ENCODE peak calls at places on chromosomes 13 and 19, in four cellular contexts. U is ascending aorta, H is brain microvascular endothelial cell, X is colonic mucosa. N is an unnamed sample.

GRCh38 chr19:12937243-12938053 is 961 bp upstream of the CALR start:
- DNase-seq in U (no peak), H (peak; percentile 25), X (peak; percentile 66), N (no peak)

GRCh38 chr13:77028202-77028601 is 1.2 kb upstream of the FBXL3 start:
- DNase-seq in U (peak; percentile 70), H (peak; percentile 44), X (no peak), N (peak; percentile 53)

GRCh38 chr13:102017248-102017647 is 384.6 kb downstream of the FGF14 start:
- DNase-seq in U (no peak), H (no peak), X (no peak), N (peak; percentile 34)

GRCh38 chr19:50536662-50537305 is 23.1 kb upstream of the ASPDH start:
- DNase-seq in U (no peak), H (no peak), X (no peak), N (no peak)

GRCh38 chr13:101157261-101157660 is 259.0 kb downstream of the NALCN start:
- DNase-seq in U (no peak), H (no peak), X (no peak), N (no peak)

GRCh38 chr13:69107436-69107835 is 1000.2 kb upstream of the ATXN8OS start:
- DNase-seq in U (no peak), H (no peak), X (no peak), N (no peak)

GRCh38 chr19:15508035-15508710 is at the start of gene CYP4F22:
- DNase-seq in U (no peak), H (no peak), X (no peak), N (no peak)

GRCh38 chr19:38557205-38557799 is 60.5 kb downstream of the MAP4K1 start:
- DNase-seq in U (no peak), H (no peak), X (peak; percentile 44), N (no peak)

GRCh38 chr13:37475966-37476365 is 122.6 kb downstream of the POSTN start:
- DNase-seq in U (no peak), H (peak; percentile 65), X (no peak), N (peak; percentile 69)

GRCh38 chr19:43699506-43700367 is 16.1 kb upstream of the IRGC start:
- DNase-seq in U (no peak), H (peak; percentile 11), X (peak; percentile 51), N (peak; percentile 34)

GRCh38 chr19:4375620-4376228 is 24.6 kb downstream of the SH3GL1 start:
- DNase-seq in U (peak; percentile 82), H (peak; percentile 59), X (no peak), N (peak; percentile 67)
- TF ChIP-seq CTCF in U (peak; percentile 49), H (peak; percentile 75), X (peak; percentile 14), N (peak; percentile 60)

DNA sequence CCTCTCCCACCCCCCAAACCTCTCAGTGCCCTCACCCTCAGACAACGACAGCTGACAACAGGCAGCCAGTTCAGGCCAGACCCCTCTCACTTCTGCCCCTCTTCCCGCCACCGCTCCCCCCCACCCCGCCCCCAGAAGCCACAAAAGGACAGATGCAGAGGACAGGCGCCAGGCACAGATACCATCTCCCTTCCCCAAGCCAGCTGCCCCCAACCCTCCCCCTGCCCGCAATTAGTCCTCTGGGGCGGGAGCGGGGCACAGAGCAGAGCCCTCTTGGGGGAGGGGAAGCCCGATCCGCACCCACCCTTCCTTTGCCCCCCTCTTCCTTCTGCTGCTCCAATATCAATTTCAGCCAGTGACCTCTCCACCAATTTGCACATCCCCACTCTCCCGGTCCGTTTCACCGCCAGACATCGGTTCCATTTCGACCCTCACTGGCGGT is 585 bp upstream of the SHD start:
- DNase-seq in U (no peak), H (no peak), X (no peak), N (no peak)
- H3K4me3 ChIP-seq in U (no peak overlapping the region), H (no peak overlapping the region), X (no peak overlapping the region), N (no peak overlapping the region)

DNA sequence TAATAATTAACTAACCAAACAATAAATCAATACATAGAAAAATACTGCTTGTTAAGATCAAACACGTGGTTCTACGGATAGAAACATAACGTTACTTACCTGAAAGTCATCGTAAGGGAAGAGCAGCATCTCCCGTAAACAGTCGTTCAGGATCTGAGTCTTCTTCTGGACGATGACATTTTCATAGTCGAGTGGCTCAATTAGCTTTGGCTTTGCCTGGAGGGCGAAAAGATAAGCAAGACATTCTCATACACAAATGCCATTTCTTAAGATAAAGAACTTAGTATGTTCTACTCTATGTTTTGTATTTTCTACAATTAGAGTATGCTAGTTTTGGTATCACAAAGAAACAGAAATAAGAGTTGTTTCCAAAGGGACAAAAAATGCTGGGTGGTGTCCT is 22.5 kb downstream of the DOCK9 start:
- DNase-seq in U (no peak), H (no peak), X (no peak), N (no peak)
- TF ChIP-seq CTCF in U (no peak), H (no peak), X (no peak), N (no peak)

DNA sequence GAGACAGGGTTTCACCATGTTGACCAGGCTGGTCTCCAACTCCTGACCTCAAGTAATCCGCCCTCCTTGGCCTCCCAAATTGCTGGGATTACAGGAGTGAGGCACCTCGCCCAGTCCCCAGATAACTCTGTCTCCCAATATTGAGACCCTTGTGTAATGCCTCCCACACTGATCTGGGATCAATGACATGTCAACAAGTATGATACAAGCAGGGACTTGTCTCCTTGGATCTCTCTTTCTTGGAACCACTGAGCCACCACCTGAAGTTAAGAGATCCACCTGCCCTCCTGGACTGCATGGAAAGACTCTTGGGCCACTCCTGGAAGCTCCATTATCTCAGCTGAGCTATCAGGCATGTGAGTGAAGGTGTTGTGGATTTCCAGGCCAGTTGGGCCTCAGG is 15.1 kb downstream of the NFKBID start:
- DNase-seq in U (no peak), H (no peak), X (no peak), N (no peak)
- H3K4me3 ChIP-seq in U (no peak overlapping the region), H (no peak overlapping the region), X (no peak overlapping the region), N (no peak overlapping the region)

GRCh38 chr13:91145806-91146205 is 201.7 kb upstream of the MIR17HG start:
- DNase-seq in U (no peak), H (no peak), X (no peak), N (no peak)

GRCh38 chr13:91142572-91142971 is 204.9 kb upstream of the MIR17HG start:
- DNase-seq in U (no peak), H (peak; percentile 85), X (no peak), N (peak; percentile 51)

GRCh38 chr13:91148098-91148497 is 199.4 kb upstream of the MIR17HG start:
- DNase-seq in U (no peak), H (no peak), X (no peak), N (no peak)

GRCh38 chr13:91141619-91142061 is 205.8 kb upstream of the MIR17HG start:
- DNase-seq in U (no peak), H (peak; percentile 22), X (no peak), N (no peak)

DNA sequence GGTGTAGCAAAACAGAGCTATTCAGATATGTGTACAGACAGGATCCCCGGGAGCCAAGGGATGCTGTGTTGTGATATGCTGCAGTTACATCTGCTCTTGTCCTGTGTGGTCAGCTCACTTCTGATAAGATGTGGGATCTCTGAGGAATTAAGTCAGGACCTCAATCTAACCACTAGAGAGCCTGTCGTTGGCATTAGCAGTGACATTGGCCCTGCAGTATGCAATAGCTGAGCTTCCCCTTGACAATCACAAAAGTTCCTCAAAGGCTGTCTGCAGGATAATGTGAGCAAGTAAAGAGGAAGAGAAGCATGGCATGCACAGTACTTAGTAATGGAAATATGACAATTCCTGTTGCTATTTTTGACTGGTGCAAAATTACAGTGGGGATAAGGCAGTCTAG is 203.4 kb upstream of the MIR17HG start:
- DNase-seq in U (no peak), H (peak; percentile 6), X (no peak), N (no peak)
- TF ChIP-seq CTCF in U (no peak), H (no peak), X (no peak), N (no peak)

GRCh38 chr19:53068199-53068598 is 23.7 kb downstream of the ERVV-2 start:
- DNase-seq in U (no peak), H (no peak), X (no peak), N (no peak)
- H3K4me3 ChIP-seq in U (no peak overlapping the region), H (no peak overlapping the region), X (no peak overlapping the region), N (no peak overlapping the region)

GRCh38 chr19:4140237-4140711 is 13.2 kb upstream of the CREB3L3 start:
- DNase-seq in U (no peak), H (peak; percentile 38), X (peak; percentile 68), N (peak; percentile 86)

GRCh38 chr19:4149518-4150288 is 3.7 kb upstream of the CREB3L3 start:
- DNase-seq in U (no peak), H (no peak), X (peak; percentile 86), N (no peak)

GRCh38 chr19:4139614-4140236 is 13.7 kb upstream of the CREB3L3 start:
- DNase-seq in U (peak; percentile 82), H (peak; percentile 63), X (peak; percentile 97), N (peak; percentile 67)

DNA sequence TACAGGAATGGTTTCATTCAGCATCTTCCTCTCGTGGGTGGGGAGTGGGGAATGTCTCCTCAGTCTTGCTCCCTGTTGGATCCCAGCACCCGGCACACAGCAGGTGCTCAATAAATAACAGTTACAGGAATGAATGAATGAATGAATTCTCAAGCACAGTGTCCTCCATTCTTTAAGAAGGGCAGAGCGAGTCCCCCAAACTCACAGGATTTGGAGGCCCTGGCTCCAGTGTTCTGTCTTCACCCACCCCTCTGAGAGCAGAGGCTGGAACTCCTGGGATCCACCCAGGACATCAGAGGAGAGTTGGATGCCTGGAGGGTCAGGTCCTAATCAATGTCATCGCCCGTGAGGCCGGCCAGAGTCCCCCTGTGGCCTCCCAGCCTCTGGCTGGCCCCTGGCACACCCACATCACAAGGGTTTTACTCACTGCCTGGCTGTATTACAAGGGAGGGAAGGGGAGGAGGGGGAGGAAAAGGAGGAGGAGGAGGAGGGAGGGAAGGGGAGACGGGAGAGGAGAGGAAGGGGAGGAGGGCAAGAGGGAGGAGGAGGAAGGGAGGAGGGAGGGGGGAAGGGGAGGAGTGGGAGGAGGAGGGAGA is 8.7 kb upstream of the CREB3L3 start:
- DNase-seq in U (no peak), H (no peak), X (peak; percentile 81), N (peak; percentile 28)
- TF ChIP-seq CTCF in U (no peak), H (no peak), X (no peak), N (no peak)

GRCh38 chr19:18946918-18947317 is 5.9 kb upstream of the HOMER3 start:
- DNase-seq in U (no peak), H (no peak), X (no peak), N (no peak)
- H3K4me3 ChIP-seq in U (no peak overlapping the region), H (no peak overlapping the region), X (no peak overlapping the region), N (no peak overlapping the region)

N was measured in choroid plexus epithelial cell.